ENCODE peak calls at places on chromosomes 1 and 21, in nine cellular contexts. T is EL; K is GM12891; M is osteocyte; E is stimulated activated CD4-positive, alpha-beta T cell treated with anti-CD3 and anti-CD28 coated beads, Interleukin-15, amount 100 ng/mL, for 24 hours; S is NCI-H345; O is psoas muscle; D is tibial nerve; B is body of pancreas. V is an unnamed sample.

GRCh38 chr1:81702903-81703302 is 97.8 kb upstream of the ADGRL2 start:
- DNase-seq in T (peak), K (no peak), M (no peak), E (no peak), S (no peak), O (no peak), D (no peak), B (no peak), V (no peak)

GRCh38 chr1:230166366-230167132 is 99.5 kb downstream of the GALNT2 start:
- DNase-seq in T (no peak), K (no peak), M (peak), E (peak), S (no peak), O (no peak), D (no peak), B (no peak), V (no peak)

GRCh38 chr1:90694846-90695245 is 22.3 kb downstream of the BARHL2 start:
- DNase-seq in T (no peak), K (no peak), M (no peak), E (no peak), S (no peak), O (no peak), D (no peak), B (no peak), V (no peak)

GRCh38 chr1:174761257-174761760 is 238.4 kb upstream of the CACYBP start:
- DNase-seq in T (no peak), K (no peak), M (no peak), E (no peak), S (no peak), O (no peak), D (no peak), B (no peak), V (no peak)

GRCh38 chr1:230588323-230588746 is 53.9 kb upstream of the COG2 start:
- DNase-seq in T (no peak), K (no peak), M (no peak), E (no peak), S (no peak), O (no peak), D (no peak), B (no peak), V (no peak)

GRCh38 chr1:152486400-152487006 is 24.1 kb upstream of the LCE5A start:
- DNase-seq in T (peak), K (no peak), M (no peak), E (peak), S (no peak), O (no peak), D (no peak), B (no peak), V (no peak)

GRCh38 chr1:75265792-75266191 is 131.6 kb downstream of the LHX8 start:
- DNase-seq in T (peak), K (no peak), M (no peak), E (no peak), S (peak), O (no peak), D (no peak), B (no peak), V (no peak)

GRCh38 chr1:34645919-34646318 is 108.9 kb upstream of the GJB5 start:
- DNase-seq in T (no peak), K (no peak), M (no peak), E (no peak), S (no peak), O (no peak), D (no peak), B (no peak), V (no peak)

GRCh38 chr1:23530750-23531651 is at the start of gene E2F2:
- DNase-seq in T (peak), K (peak), M (peak), E (peak), S (peak), O (peak), D (peak), B (peak), V (peak)

GRCh38 chr1:41151846-41152245 is 90.3 kb downstream of the SCMH1 start:
- DNase-seq in T (peak), K (no peak), M (no peak), E (no peak), S (no peak), O (no peak), D (no peak), B (no peak), V (no peak)

GRCh38 chr21:27814226-27814625 is 847.3 kb upstream of the ADAMTS5 start:
- DNase-seq in T (no peak), K (no peak), M (no peak), E (no peak), S (no peak), O (no peak), D (no peak), B (no peak), V (no peak)

V was measured in left cardiac atrium.